ENCODE peak calls at places on chromosomes 7 and 10, in nine cellular contexts. C, P, G, U, Z, E, D, H and B are unnamed samples.

GRCh38 chr7:138449580-138449979 is 10.5 kb upstream of the TRIM24 start:
- DNase-seq in C (peak), P (peak), G (peak), U (no peak), Z (no peak), E (peak), D (no peak), H (peak), B (no peak)

GRCh38 chr7:105399043-105399725 is 10.5 kb upstream of the SRPK2 start:
- DNase-seq in C (peak), P (peak), G (peak), U (peak), Z (no peak), E (no peak), D (no peak), H (no peak), B (peak)

GRCh38 chr7:1919539-1920265 is 249.6 kb downstream of the ELFN1 start:
- DNase-seq in C (no peak), P (no peak), G (no peak), U (peak), Z (no peak), E (no peak), D (no peak), H (peak), B (no peak)

GRCh38 chr7:114930829-114931655 is 9.1 kb downstream of the MDFIC start:
- DNase-seq in C (no peak), P (no peak), G (no peak), U (peak), Z (no peak), E (no peak), D (no peak), H (no peak), B (no peak)

GRCh38 chr7:15916666-15917388 is 230.3 kb upstream of the MEOX2 start:
- DNase-seq in C (no peak), P (no peak), G (no peak), U (peak), Z (peak), E (no peak), D (no peak), H (no peak), B (peak)

GRCh38 chr10:75408911-75409885 is 7.6 kb upstream of the ZNF503 start:
- DNase-seq in C (peak), P (peak), G (peak), U (no peak), Z (peak), E (peak), D (no peak), H (no peak), B (peak)

GRCh38 chr7:93910076-93910994 is 4.0 kb downstream of the GNGT1 start:
- DNase-seq in C (no peak), P (no peak), G (no peak), U (peak), Z (no peak), E (no peak), D (no peak), H (no peak), B (peak)

GRCh38 chr10:25294032-25294926 is 119.5 kb downstream of the GPR158 start:
- DNase-seq in C (no peak), P (no peak), G (no peak), U (no peak), Z (peak), E (no peak), D (peak), H (no peak), B (peak)

GRCh38 chr7:128879939-128880746 is 17.5 kb downstream of the ATP6V1F start:
- DNase-seq in C (peak), P (no peak), G (peak), U (peak), Z (no peak), E (peak), D (no peak), H (no peak), B (peak)

GRCh38 chr10:98337484-98337883 is 69.5 kb upstream of the LOXL4 start:
- DNase-seq in C (no peak), P (no peak), G (no peak), U (no peak), Z (no peak), E (no peak), D (no peak), H (no peak), B (no peak)

GRCh38 chr10:98339790-98340189 is 71.8 kb upstream of the LOXL4 start:
- DNase-seq in C (no peak), P (peak), G (no peak), U (no peak), Z (no peak), E (no peak), D (no peak), H (no peak), B (no peak)

GRCh38 chr10:98340261-98340675 is 72.3 kb upstream of the LOXL4 start:
- DNase-seq in C (no peak), P (peak), G (no peak), U (no peak), Z (no peak), E (no peak), D (no peak), H (no peak), B (peak)

GRCh38 chr10:98338896-98339295 is 70.9 kb upstream of the LOXL4 start:
- DNase-seq in C (no peak), P (no peak), G (no peak), U (peak), Z (no peak), E (no peak), D (no peak), H (no peak), B (no peak)

GRCh38 chr10:98338318-98338717 is 70.3 kb upstream of the LOXL4 start:
- DNase-seq in C (no peak), P (no peak), G (no peak), U (peak), Z (no peak), E (no peak), D (no peak), H (no peak), B (peak)
- TF ChIP-seq CTCF in C (no peak), P (no peak), G (no peak), U (no peak), Z (no peak), E (no peak), D (no peak), H (no peak), B (peak)

GRCh38 chr7:23472046-23472445 is 1.8 kb upstream of the IGF2BP3 start:
- DNase-seq in C (no peak), P (peak), G (no peak), U (no peak), Z (no peak), E (no peak), D (no peak), H (no peak), B (no peak)

GRCh38 chr7:23469961-23470250 is 385 bp downstream of the IGF2BP3 start:
- DNase-seq in C (no peak), P (no peak), G (no peak), U (no peak), Z (no peak), E (peak), D (no peak), H (no peak), B (no peak)

GRCh38 chr7:23469150-23469960 is 936 bp downstream of the IGF2BP3 start:
- DNase-seq in C (no peak), P (peak), G (peak), U (no peak), Z (no peak), E (peak), D (no peak), H (no peak), B (no peak)

GRCh38 chr7:23471090-23471859 is 984 bp upstream of the IGF2BP3 start:
- DNase-seq in C (peak), P (peak), G (peak), U (peak), Z (peak), E (peak), D (peak), H (peak), B (peak)

DNA sequence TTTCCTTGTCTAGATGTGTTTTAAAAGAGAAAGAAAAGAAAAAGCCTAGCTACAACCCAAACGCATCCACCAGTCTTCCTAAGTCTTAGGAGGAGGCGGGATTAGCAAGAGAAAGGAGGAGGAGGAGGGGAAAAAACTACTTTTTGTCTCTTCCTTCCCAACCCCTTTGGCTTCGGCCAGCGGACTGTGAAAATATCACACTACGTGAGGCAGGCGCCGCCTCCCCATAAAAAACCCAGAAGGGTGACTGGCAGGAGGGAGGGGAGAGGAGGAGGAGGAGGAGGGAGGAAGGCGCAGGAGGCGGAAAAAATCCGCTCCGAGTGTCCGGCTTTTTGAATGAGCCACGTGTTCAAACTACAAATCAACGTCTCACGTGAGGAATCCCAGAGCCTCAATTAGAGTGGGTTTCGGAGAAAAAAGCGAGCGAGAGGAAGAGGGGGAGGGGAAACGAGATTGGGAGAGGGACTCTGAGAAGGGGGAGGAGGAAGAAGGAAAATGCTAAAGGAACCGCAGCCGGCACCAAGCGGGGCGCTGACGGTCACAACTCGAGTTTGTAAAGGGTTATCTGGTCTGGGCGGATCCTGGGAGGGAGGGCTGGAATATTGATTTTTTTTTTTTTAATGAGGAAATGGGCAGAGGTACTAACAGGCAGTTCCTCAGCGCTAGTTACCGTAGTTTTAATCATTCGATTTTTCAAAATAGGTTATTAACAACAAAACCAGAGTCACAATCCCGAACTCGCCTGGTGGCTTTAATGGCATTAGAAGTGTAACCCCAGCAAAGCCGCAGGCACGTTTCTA is at the start of gene IGF2BP3:
- DNase-seq in C (peak), P (peak), G (peak), U (peak), Z (peak), E (peak), D (peak), H (peak), B (peak)
- H2AFZ ChIP-seq in C (no peak), P (peak), G (peak), U (peak), Z (peak), E (no peak), D (no peak), H (peak), B (peak)

GRCh38 chr7:30796105-30796869 is 25.1 kb downstream of the MINDY4 start:
- DNase-seq in C (no peak), P (no peak), G (no peak), U (peak), Z (peak), E (no peak), D (no peak), H (peak), B (peak)
- H3K27ac ChIP-seq in C (no peak), P (no peak), G (peak), U (peak), Z (peak), E (no peak), D (no peak), H (peak), B (peak)

GRCh38 chr7:78924581-78924980 is 528.9 kb downstream of the MAGI2 start:
- DNase-seq in C (peak), P (no peak), G (no peak), U (peak), Z (no peak), E (peak), D (peak), H (no peak), B (peak)
- TF ChIP-seq CTCF in C (peak), P (peak), G (peak), U (peak), Z (no peak), E (peak), D (peak), H (no peak), B (peak)

GRCh38 chr7:99558306-99559275 is at the start of gene ZNF655:
- DNase-seq in C (peak), P (peak), G (peak), U (peak), Z (peak), E (peak), D (peak), H (peak), B (no peak)

GRCh38 chr7:99557196-99557607 is 1.2 kb upstream of the ZNF655 start:
- DNase-seq in C (no peak), P (peak), G (no peak), U (no peak), Z (no peak), E (peak), D (no peak), H (no peak), B (no peak)

GRCh38 chr7:99559276-99559915 is 954 bp downstream of the ZNF655 start:
- DNase-seq in C (no peak), P (no peak), G (no peak), U (no peak), Z (no peak), E (no peak), D (no peak), H (no peak), B (no peak)

GRCh38 chr7:99554929-99555328 is 3.0 kb upstream of the FAM200A start:
- DNase-seq in C (no peak), P (no peak), G (no peak), U (no peak), Z (no peak), E (no peak), D (no peak), H (no peak), B (no peak)

DNA sequence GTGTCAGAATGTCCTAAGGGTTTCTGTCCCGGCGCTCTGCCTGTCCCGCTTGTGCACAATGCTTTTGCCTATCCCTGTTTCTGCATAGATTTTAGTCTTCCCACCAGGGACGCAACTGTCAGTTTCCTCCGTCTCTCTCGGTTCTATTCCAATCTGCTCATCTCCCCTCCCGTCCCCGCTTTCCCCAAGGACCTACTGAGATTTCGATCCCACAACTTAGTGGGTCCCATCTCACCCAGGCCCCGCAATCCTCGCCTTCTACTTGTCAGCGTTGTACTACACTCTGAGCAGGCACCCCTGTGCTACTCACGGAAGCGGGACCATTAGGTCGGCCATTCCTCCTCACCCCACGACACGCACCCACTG is 519 bp upstream of the ZNF655 start:
- DNase-seq in C (peak), P (peak), G (no peak), U (no peak), Z (no peak), E (no peak), D (no peak), H (no peak), B (no peak)
- H2AFZ ChIP-seq in C (peak), P (peak), G (peak), U (peak), Z (peak), E (peak), D (no peak), H (peak), B (no peak)

DNA sequence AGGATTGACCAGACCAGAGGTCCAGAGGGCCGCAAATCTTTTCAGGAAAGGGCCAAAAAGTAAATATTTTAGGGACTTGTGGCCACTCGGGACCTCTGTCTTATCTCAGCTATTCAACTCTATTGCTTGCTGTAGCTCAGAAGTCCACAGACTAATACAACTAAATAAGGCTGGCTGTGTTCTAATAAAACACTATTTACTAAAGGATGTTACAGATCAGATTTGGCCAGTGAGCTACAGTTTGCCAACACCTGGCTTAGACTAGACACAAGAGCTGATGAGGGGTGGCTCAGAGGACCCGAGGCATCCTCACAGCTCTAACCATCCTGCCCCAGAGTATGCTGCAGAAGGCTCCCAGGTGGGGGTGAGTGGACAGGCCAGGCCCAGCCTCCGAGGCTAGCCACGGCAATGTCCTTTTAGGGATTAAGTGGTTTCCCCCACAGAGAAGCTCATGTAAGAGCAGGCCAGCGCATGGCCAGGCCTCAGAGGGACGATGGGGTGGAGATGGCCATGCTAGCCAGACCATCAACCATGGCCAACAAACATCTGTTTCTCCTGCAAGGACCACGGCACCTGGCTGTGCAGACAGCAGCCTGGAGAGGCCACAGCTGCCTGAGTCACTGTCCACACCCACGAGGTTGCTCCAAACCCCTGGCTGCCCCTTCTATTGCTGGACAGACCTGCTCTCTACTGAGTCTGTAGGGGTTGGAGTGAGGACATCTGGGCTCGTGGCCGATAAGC is 76.6 kb downstream of the AFAP1L2 start:
- DNase-seq in C (no peak), P (no peak), G (no peak), U (no peak), Z (no peak), E (no peak), D (no peak), H (no peak), B (no peak)
- H3K27ac ChIP-seq in C (no peak), P (no peak), G (no peak), U (no peak), Z (no peak), E (no peak), D (no peak), H (no peak), B (no peak)

DNA sequence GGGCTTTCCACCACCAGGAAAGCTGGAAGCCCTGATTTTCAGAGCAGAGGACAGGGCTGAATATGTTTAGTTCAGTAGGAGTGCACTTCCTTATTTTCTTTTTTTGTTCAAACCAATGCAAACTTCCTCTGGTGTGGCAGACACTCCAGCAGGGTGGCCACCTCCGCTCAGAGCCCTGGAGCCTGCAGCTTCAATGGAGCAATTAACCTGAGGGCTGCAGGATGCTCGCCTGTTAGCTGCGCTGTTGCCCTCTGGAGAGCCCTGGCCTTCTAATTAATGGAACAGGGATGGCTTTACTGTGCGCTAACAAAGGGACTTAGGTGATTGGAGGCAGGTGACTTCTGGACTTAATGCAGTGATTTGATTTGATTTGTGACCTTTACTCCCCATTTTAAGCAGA is 122.8 kb upstream of the CTBP2 start:
- DNase-seq in C (peak), P (no peak), G (peak), U (no peak), Z (no peak), E (peak), D (no peak), H (no peak), B (no peak)
- TF ChIP-seq CTCF in C (no peak), P (no peak), G (no peak), U (no peak), Z (no peak), E (peak), D (no peak), H (no peak), B (no peak)

DNA sequence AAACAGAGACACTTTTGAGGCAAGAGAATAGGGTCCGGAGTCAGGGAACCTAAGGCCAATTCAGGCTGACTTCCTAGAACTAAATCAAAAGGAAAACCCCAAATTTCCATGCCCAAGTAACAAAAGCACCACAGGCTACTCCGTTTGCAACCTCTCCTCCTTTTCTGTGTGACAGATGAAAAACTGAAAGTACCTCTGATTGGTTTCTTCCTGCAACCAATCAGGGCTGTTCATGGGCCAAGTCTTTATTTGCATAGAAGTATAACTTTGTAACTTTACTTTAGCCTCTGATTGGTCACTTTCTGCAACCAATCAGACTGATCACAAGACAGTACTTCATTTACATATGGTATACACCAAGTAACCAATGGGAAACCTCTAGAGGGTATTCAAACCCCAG is 239.9 kb upstream of the KCND2 start:
- DNase-seq in C (peak), P (no peak), G (no peak), U (no peak), Z (no peak), E (peak), D (no peak), H (no peak), B (peak)
- H2AFZ ChIP-seq in C (no peak), P (no peak), G (peak), U (no peak), Z (peak), E (peak), D (no peak), H (no peak), B (peak)